ENCODE peak calls at places on chromosomes 6 and 20, in nine cellular contexts. R is uterus, Q is IMR-90, A is testis, K is GM12878, H is esophagus squamous epithelium, Y is transverse colon, T is ovary, X is heart left ventricle. U is an unnamed sample.

GRCh38 chr20:45097485-45098095 is 3.3 kb downstream of the KCNS1 start:
- DNase-seq in K (no peak), H (no peak), Y (peak; percentile 26), A (peak; percentile 76), R (no peak), Q (no peak), X (no peak), T (no peak), U (peak; percentile 28)

GRCh38 chr6:160161647-160161986 is 40.0 kb downstream of the SLC22A1 start:
- DNase-seq in A (no peak), Y (no peak), X (no peak), H (no peak), R (no peak), T (no peak), Q (no peak), K (no peak), U (no peak)

GRCh38 chr20:55200317-55200716 is 724.9 kb downstream of the DOK5 start:
- DNase-seq in A (no peak), Q (no peak), T (no peak), H (no peak), R (no peak), K (no peak), X (no peak), Y (no peak), U (no peak)

GRCh38 chr6:35757461-35758123 is 18.8 kb upstream of the CLPSL2 start:
- DNase-seq in Y (no peak), T (no peak), A (no peak), X (no peak), R (no peak), H (no peak), Q (peak; percentile 28), K (no peak), U (peak; percentile 19)

GRCh38 chr6:134022650-134023049 is 29.8 kb downstream of the SLC2A12 start:
- DNase-seq in H (no peak), T (no peak), X (no peak), A (no peak), K (no peak), Y (no peak), R (no peak), Q (no peak), U (no peak)

GRCh38 chr6:52998603-52999002 is 3.5 kb upstream of the GSTA4 start:
- DNase-seq in R (no peak), K (no peak), A (no peak), T (no peak), X (no peak), Y (no peak), H (no peak), Q (no peak), U (no peak)

GRCh38 chr6:163367388-163368183 is 46.9 kb upstream of the QKI start:
- DNase-seq in X (no peak), A (no peak), R (no peak), Y (no peak), K (no peak), Q (no peak), H (no peak), T (no peak), U (no peak)

GRCh38 chr20:58131111-58131510 is 97.3 kb downstream of the ANKRD60 start:
- DNase-seq in X (peak; percentile 21), A (no peak), Y (no peak), T (peak; percentile 64), K (no peak), H (no peak), Q (no peak), R (peak; percentile 27), U (no peak)

GRCh38 chr20:53660078-53660909 is 66.7 kb upstream of the ZNF217 start:
- DNase-seq in T (peak; percentile 60), X (peak; percentile 24), H (no peak), Q (peak; percentile 17), R (peak; percentile 48), K (no peak), Y (peak; percentile 40), A (peak; percentile 27), U (no peak)

GRCh38 chr6:75098709-75099108 is 107.1 kb downstream of the COL12A1 start:
- DNase-seq in T (peak; percentile 85), X (peak; percentile 64), Q (peak; percentile 98), K (no peak), R (peak; percentile 88), A (peak; percentile 75), H (no peak), Y (peak; percentile 47), U (peak; percentile 56)

GRCh38 chr6:44590471-44590870 is 203.0 kb downstream of the CDC5L start:
- DNase-seq in X (no peak), Q (no peak), Y (no peak), H (no peak), R (no peak), T (no peak), A (no peak), K (no peak), U (no peak)

GRCh38 chr6:89298680-89299450 is 16.2 kb downstream of the GABRR2 start:
- DNase-seq in Y (no peak), A (no peak), H (no peak), Q (peak; percentile 84), K (peak; percentile 52), X (no peak), T (no peak), R (no peak), U (no peak)

GRCh38 chr20:47622118-47622665 is 120.5 kb downstream of the NCOA3 start:
- DNase-seq in K (no peak), Y (no peak), X (no peak), Q (peak; percentile 9), R (no peak), H (no peak), T (no peak), A (no peak), U (no peak)

GRCh38 chr20:45892828-45893500 is 1.8 kb downstream of the CTSA start:
- DNase-seq in K (no peak), Q (no peak), T (no peak), Y (peak; percentile 70), R (no peak), H (no peak), A (no peak), X (no peak), U (no peak)

GRCh38 chr6:136752554-136752953 is 39.7 kb downstream of the MAP3K5 start:
- DNase-seq in R (no peak), Y (peak; percentile 35), X (no peak), A (no peak), H (no peak), Q (no peak), K (no peak), T (no peak), U (no peak)

GRCh38 chr6:154951400-154952200 is 43.5 kb upstream of the TIAM2 start:
- DNase-seq in H (no peak), Q (no peak), K (peak; percentile 28), T (no peak), Y (no peak), A (no peak), R (no peak), X (no peak), U (no peak)

GRCh38 chr20:61560361-61560853 is 308.3 kb downstream of the CDH4 start:
- DNase-seq in Y (peak; percentile 11), H (no peak), A (no peak), X (no peak), K (no peak), T (no peak), Q (peak; percentile 42), R (no peak), U (peak; percentile 38)

GRCh38 chr6:44431118-44431725 is 43.7 kb downstream of the CDC5L start:
- DNase-seq in H (no peak), K (peak; percentile 3), R (peak; percentile 28), T (peak; percentile 43), X (peak; percentile 27), A (peak; percentile 65), Q (peak; percentile 73), Y (peak; percentile 41), U (peak; percentile 45)

GRCh38 chr6:136613477-136613876 is 63.3 kb upstream of the MAP7 start:
- DNase-seq in Q (peak; percentile 19), T (no peak), K (no peak), X (no peak), A (no peak), R (no peak), Y (no peak), H (no peak), U (no peak)

GRCh38 chr6:16505711-16506362 is 255.4 kb downstream of the ATXN1 start:
- DNase-seq in Y (peak; percentile 15), X (no peak), Q (peak; percentile 78), T (peak; percentile 53), R (peak; percentile 74), K (no peak), A (no peak), H (no peak), U (no peak)
- H3K27ac ChIP-seq in Y (peak overlapping the region; percentile 58), X (no peak overlapping the region), Q (no peak overlapping the region), T (no peak overlapping the region), R (peak overlapping the region; percentile 69), K (peak overlapping the region; percentile 47), A (no peak overlapping the region), H (no peak overlapping the region), U (no peak overlapping the region)

DNA sequence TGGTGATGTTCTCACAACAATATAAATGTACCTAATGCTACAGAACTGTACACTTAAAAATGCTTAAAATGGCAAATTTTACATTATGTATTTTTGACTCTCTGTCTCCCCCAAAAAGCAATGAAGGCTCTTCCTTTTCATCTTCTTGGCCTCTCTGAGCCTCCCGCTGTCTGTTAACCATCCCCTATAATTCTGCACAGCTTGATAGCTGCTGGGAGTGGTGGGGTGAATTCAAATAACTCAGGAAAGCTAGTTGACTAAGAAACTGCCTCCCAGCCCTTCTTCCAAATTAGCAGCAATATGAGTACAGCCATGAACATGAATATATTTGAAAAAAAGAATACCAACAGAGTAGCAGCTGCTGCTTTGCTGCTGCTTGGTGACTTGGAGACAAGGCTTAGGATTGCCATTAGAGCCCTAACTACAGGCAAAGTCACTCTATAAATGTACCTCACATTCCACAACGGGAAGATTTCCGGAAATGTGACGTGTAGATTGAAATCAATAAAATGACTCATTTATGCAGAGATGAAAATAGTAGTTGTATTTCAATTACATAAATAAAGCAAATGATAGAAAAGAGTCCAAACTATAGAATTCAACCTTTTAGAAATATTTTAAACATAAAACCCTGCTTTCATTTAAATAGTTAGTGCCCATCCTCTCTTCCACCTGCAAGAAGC is 200.1 kb upstream of the HEY2 start:
- DNase-seq in A (no peak), X (no peak), Q (no peak), T (no peak), H (no peak), K (no peak), Y (no peak), R (no peak), U (no peak)
- TF ChIP-seq POLR2A in A (no peak), X (no peak), Q (no peak), T (no peak), H (no peak), K (no peak), Y (no peak), R (no peak), U (no peak)

GRCh38 chr6:166009385-166010031 is 158.1 kb downstream of the TBXT start:
- DNase-seq in A (no peak), X (no peak), K (no peak), H (no peak), Y (no peak), Q (no peak), T (no peak), R (no peak), U (no peak)
- H3K4me3 ChIP-seq in A (no peak overlapping the region), X (peak overlapping the region; percentile 26), K (no peak overlapping the region), H (no peak overlapping the region), Y (no peak overlapping the region), Q (no peak overlapping the region), T (no peak overlapping the region), R (no peak overlapping the region), U (no peak overlapping the region)

DNA sequence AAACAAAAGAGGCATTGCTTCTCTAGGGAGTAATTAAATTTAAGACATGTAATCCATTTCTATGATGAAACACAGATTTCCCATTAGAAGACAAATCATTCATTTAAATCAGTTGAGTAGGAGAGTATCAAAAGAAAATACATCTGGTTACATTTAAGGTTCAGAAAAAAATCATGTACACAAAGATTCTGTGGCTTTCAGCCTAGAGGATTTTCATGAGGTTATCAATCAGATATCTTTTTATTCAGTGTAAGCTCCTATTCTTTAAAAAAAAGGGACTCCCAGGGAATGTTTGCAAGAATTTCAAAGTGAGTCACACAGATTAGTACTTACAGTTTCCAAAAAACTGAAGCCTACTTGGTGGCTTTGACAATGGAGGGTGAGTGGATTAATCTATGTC is 24.9 kb downstream of the COL21A1 start:
- DNase-seq in Y (no peak), T (no peak), Q (no peak), R (no peak), K (no peak), H (no peak), X (no peak), A (no peak), U (no peak)
- H3K27ac ChIP-seq in Y (no peak overlapping the region), T (no peak overlapping the region), Q (no peak overlapping the region), R (no peak overlapping the region), K (no peak overlapping the region), H (no peak overlapping the region), X (no peak overlapping the region), A (no peak overlapping the region), U (no peak overlapping the region)